ENCODE peak calls at places on chromosomes 6 and 20, in ten cellular contexts. One of them, this sample, is unnamed. For H3K36me3, the result is how much of the 10 kb centered on the place peaks cover.

GRCh38 chr6:1597924-1598323 is 11.8 kb upstream of the FOXC1 start:
- DNase-seq in sigmoid colon: no peak
- DNase-seq in esophagus muscularis mucosa: no peak
- DNase-seq in right lobe of liver: no peak
- DNase-seq in endothelial cell of umbilical vein: no peak
- DNase-seq in adrenal gland: no peak
- DNase-seq in HepG2: peak
- DNase-seq in IMR-90: peak
- DNase-seq in breast epithelium: no peak
- DNase-seq in GM12878: no peak
- DNase-seq in this sample: no peak

GRCh38 chr20:35156978-35157377 is 9.8 kb upstream of the EDEM2 start:
- DNase-seq in HepG2: no peak
- DNase-seq in sigmoid colon: no peak
- DNase-seq in esophagus muscularis mucosa: no peak
- DNase-seq in right lobe of liver: no peak
- DNase-seq in GM12878: no peak
- DNase-seq in adrenal gland: no peak
- DNase-seq in endothelial cell of umbilical vein: no peak
- DNase-seq in breast epithelium: no peak
- DNase-seq in IMR-90: no peak
- DNase-seq in this sample: no peak

GRCh38 chr6:140052757-140053729 is 678.6 kb upstream of the CITED2 start:
- DNase-seq in endothelial cell of umbilical vein: peak
- DNase-seq in sigmoid colon: no peak
- DNase-seq in HepG2: no peak
- DNase-seq in IMR-90: peak
- DNase-seq in adrenal gland: no peak
- DNase-seq in breast epithelium: no peak
- DNase-seq in right lobe of liver: no peak
- DNase-seq in esophagus muscularis mucosa: no peak
- DNase-seq in GM12878: no peak
- DNase-seq in this sample: no peak

GRCh38 chr20:478949-479429 is 16.7 kb upstream of the TBC1D20 start:
- DNase-seq in esophagus muscularis mucosa: no peak
- DNase-seq in endothelial cell of umbilical vein: peak
- DNase-seq in sigmoid colon: no peak
- DNase-seq in IMR-90: peak
- DNase-seq in GM12878: no peak
- DNase-seq in breast epithelium: no peak
- DNase-seq in right lobe of liver: no peak
- DNase-seq in HepG2: peak
- DNase-seq in adrenal gland: no peak
- DNase-seq in this sample: no peak

GRCh38 chr20:58069207-58069606 is 159.2 kb downstream of the ANKRD60 start:
- DNase-seq in GM12878: no peak
- DNase-seq in HepG2: no peak
- DNase-seq in right lobe of liver: no peak
- DNase-seq in endothelial cell of umbilical vein: no peak
- DNase-seq in adrenal gland: no peak
- DNase-seq in breast epithelium: no peak
- DNase-seq in sigmoid colon: no peak
- DNase-seq in esophagus muscularis mucosa: peak
- DNase-seq in IMR-90: no peak
- DNase-seq in this sample: no peak

GRCh38 chr20:22371843-22372242 is 212.5 kb downstream of the FOXA2 start:
- DNase-seq in HepG2: no peak
- DNase-seq in adrenal gland: no peak
- DNase-seq in sigmoid colon: no peak
- DNase-seq in IMR-90: no peak
- DNase-seq in endothelial cell of umbilical vein: no peak
- DNase-seq in breast epithelium: no peak
- DNase-seq in GM12878: peak
- DNase-seq in esophagus muscularis mucosa: no peak
- DNase-seq in right lobe of liver: no peak
- DNase-seq in this sample: no peak

GRCh38 chr20:37992802-37993538 is 40.3 kb downstream of the TTI1 start:
- DNase-seq in breast epithelium: no peak
- DNase-seq in GM12878: no peak
- DNase-seq in sigmoid colon: no peak
- DNase-seq in esophagus muscularis mucosa: no peak
- DNase-seq in endothelial cell of umbilical vein: peak
- DNase-seq in IMR-90: peak
- DNase-seq in right lobe of liver: no peak
- DNase-seq in HepG2: peak
- DNase-seq in adrenal gland: peak
- DNase-seq in this sample: no peak

GRCh38 chr6:106927531-106928398 is 46.8 kb downstream of the CD24 start:
- DNase-seq in HepG2: peak
- DNase-seq in breast epithelium: no peak
- DNase-seq in IMR-90: peak
- DNase-seq in endothelial cell of umbilical vein: peak
- DNase-seq in right lobe of liver: peak
- DNase-seq in sigmoid colon: no peak
- DNase-seq in adrenal gland: peak
- DNase-seq in GM12878: no peak
- DNase-seq in esophagus muscularis mucosa: peak
- DNase-seq in this sample: no peak

GRCh38 chr20:62210496-62210855 is 9.6 kb downstream of the HRH3 start:
- DNase-seq in HepG2: no peak
- DNase-seq in adrenal gland: no peak
- DNase-seq in endothelial cell of umbilical vein: no peak
- DNase-seq in breast epithelium: no peak
- DNase-seq in esophagus muscularis mucosa: no peak
- DNase-seq in right lobe of liver: peak
- DNase-seq in IMR-90: no peak
- DNase-seq in GM12878: no peak
- DNase-seq in sigmoid colon: no peak
- DNase-seq in this sample: no peak

GRCh38 chr6:155959898-155960297 is 504.3 kb upstream of the NOX3 start:
- DNase-seq in breast epithelium: no peak
- DNase-seq in sigmoid colon: no peak
- DNase-seq in endothelial cell of umbilical vein: no peak
- DNase-seq in esophagus muscularis mucosa: peak
- DNase-seq in HepG2: peak
- DNase-seq in adrenal gland: no peak
- DNase-seq in right lobe of liver: no peak
- DNase-seq in IMR-90: no peak
- DNase-seq in GM12878: no peak
- DNase-seq in this sample: no peak

GRCh38 chr6:52109073-52109635 is 21.7 kb upstream of the PKHD1 start:
- DNase-seq in endothelial cell of umbilical vein: no peak
- DNase-seq in sigmoid colon: no peak
- DNase-seq in right lobe of liver: no peak
- DNase-seq in adrenal gland: no peak
- DNase-seq in GM12878: no peak
- DNase-seq in HepG2: no peak
- DNase-seq in esophagus muscularis mucosa: peak
- DNase-seq in breast epithelium: no peak
- DNase-seq in IMR-90: no peak
- DNase-seq in this sample: no peak

GRCh38 chr6:15256538-15257222 is 10.8 kb downstream of the JARID2 start:
- DNase-seq in breast epithelium: no peak
- DNase-seq in GM12878: no peak
- DNase-seq in adrenal gland: no peak
- DNase-seq in esophagus muscularis mucosa: no peak
- DNase-seq in IMR-90: no peak
- DNase-seq in endothelial cell of umbilical vein: no peak
- DNase-seq in sigmoid colon: no peak
- DNase-seq in right lobe of liver: no peak
- DNase-seq in HepG2: no peak
- DNase-seq in this sample: no peak

GRCh38 chr6:15252205-15252604 is 6.3 kb downstream of the JARID2 start:
- DNase-seq in IMR-90: no peak
- DNase-seq in sigmoid colon: no peak
- DNase-seq in right lobe of liver: no peak
- DNase-seq in HepG2: no peak
- DNase-seq in adrenal gland: no peak
- DNase-seq in breast epithelium: no peak
- DNase-seq in endothelial cell of umbilical vein: no peak
- DNase-seq in GM12878: no peak
- DNase-seq in esophagus muscularis mucosa: no peak
- DNase-seq in this sample: no peak

GRCh38 chr6:15255481-15256414 is 9.9 kb downstream of the JARID2 start:
- DNase-seq in HepG2: no peak
- DNase-seq in GM12878: peak
- DNase-seq in adrenal gland: no peak
- DNase-seq in breast epithelium: no peak
- DNase-seq in right lobe of liver: no peak
- DNase-seq in endothelial cell of umbilical vein: no peak
- DNase-seq in IMR-90: no peak
- DNase-seq in sigmoid colon: no peak
- DNase-seq in esophagus muscularis mucosa: no peak
- DNase-seq in this sample: no peak

GRCh38 chr6:15253107-15254073 is 7.5 kb downstream of the JARID2 start:
- DNase-seq in adrenal gland: no peak
- DNase-seq in breast epithelium: no peak
- DNase-seq in right lobe of liver: no peak
- DNase-seq in GM12878: no peak
- DNase-seq in IMR-90: no peak
- DNase-seq in HepG2: no peak
- DNase-seq in esophagus muscularis mucosa: no peak
- DNase-seq in endothelial cell of umbilical vein: no peak
- DNase-seq in sigmoid colon: no peak
- DNase-seq in this sample: no peak

GRCh38 chr6:15254074-15254975 is 8.5 kb downstream of the JARID2 start:
- DNase-seq in breast epithelium: no peak
- DNase-seq in adrenal gland: no peak
- DNase-seq in IMR-90: no peak
- DNase-seq in right lobe of liver: no peak
- DNase-seq in endothelial cell of umbilical vein: no peak
- DNase-seq in GM12878: peak
- DNase-seq in HepG2: peak
- DNase-seq in esophagus muscularis mucosa: no peak
- DNase-seq in sigmoid colon: no peak
- DNase-seq in this sample: no peak
- H3K27ac ChIP-seq in breast epithelium: no peak
- H3K27ac ChIP-seq in adrenal gland: no peak
- H3K27ac ChIP-seq in IMR-90: no peak
- H3K27ac ChIP-seq in right lobe of liver: no peak
- H3K27ac ChIP-seq in endothelial cell of umbilical vein: no peak
- H3K27ac ChIP-seq in GM12878: peak
- H3K27ac ChIP-seq in HepG2: no peak
- H3K27ac ChIP-seq in esophagus muscularis mucosa: no peak
- H3K27ac ChIP-seq in sigmoid colon: no peak
- H3K27ac ChIP-seq in this sample: no peak

GRCh38 chr6:7146079-7146828 is 38.5 kb downstream of the RREB1 start:
- DNase-seq in breast epithelium: no peak
- DNase-seq in esophagus muscularis mucosa: no peak
- DNase-seq in right lobe of liver: peak
- DNase-seq in endothelial cell of umbilical vein: peak
- DNase-seq in HepG2: peak
- DNase-seq in sigmoid colon: peak
- DNase-seq in GM12878: no peak
- DNase-seq in IMR-90: peak
- DNase-seq in adrenal gland: peak
- DNase-seq in this sample: no peak
- TF ChIP-seq POLR2A in breast epithelium: no peak
- TF ChIP-seq POLR2A in esophagus muscularis mucosa: no peak
- TF ChIP-seq POLR2A in right lobe of liver: no peak
- TF ChIP-seq POLR2A in endothelial cell of umbilical vein: no peak
- TF ChIP-seq POLR2A in HepG2: no peak
- TF ChIP-seq POLR2A in sigmoid colon: no peak
- TF ChIP-seq POLR2A in GM12878: peak
- TF ChIP-seq POLR2A in IMR-90: peak
- TF ChIP-seq POLR2A in adrenal gland: no peak
- TF ChIP-seq POLR2A in this sample: no peak

DNA sequence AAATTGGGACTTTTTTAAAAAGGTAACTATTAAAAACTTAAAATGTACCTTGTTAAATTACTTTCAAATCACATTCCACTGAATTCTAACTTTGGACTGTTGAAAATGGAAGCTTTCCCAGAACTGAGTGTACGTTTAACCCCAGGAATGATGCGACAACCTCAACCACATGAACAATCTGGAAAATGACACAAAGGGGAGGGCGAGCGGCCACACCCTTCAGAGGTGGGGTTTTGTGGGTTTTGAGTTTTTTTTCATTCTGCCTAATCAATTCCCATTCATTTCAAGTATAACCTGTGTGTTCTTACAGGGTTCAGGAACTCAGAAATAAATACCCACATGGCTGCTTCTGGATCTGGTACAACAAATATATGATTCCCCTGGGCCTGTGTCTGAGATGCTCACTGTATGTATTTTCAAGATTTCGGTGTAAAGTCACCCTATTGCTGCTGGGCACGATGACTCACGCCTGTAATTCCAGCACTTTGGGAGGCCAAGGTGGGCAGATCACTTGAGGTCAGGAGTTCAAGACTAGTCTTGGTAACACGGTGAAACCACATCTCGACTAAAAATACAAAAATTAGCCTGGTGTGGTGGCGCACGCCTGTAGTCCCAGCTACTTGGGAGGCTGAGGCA is 21.6 kb downstream of the CNKSR3 start:
- DNase-seq in HepG2: no peak
- DNase-seq in adrenal gland: no peak
- DNase-seq in endothelial cell of umbilical vein: no peak
- DNase-seq in GM12878: no peak
- DNase-seq in esophagus muscularis mucosa: no peak
- DNase-seq in breast epithelium: no peak
- DNase-seq in IMR-90: peak
- DNase-seq in right lobe of liver: peak
- DNase-seq in sigmoid colon: no peak
- DNase-seq in this sample: no peak
- H3K36me3 ChIP-seq in HepG2: under half
- H3K36me3 ChIP-seq in adrenal gland: under half
- H3K36me3 ChIP-seq in endothelial cell of umbilical vein: under half
- H3K36me3 ChIP-seq in GM12878: under half
- H3K36me3 ChIP-seq in esophagus muscularis mucosa: under half
- H3K36me3 ChIP-seq in breast epithelium: under half
- H3K36me3 ChIP-seq in IMR-90: under half
- H3K36me3 ChIP-seq in right lobe of liver: under half
- H3K36me3 ChIP-seq in sigmoid colon: under half
- H3K36me3 ChIP-seq in this sample: under half

GRCh38 chr6:54010340-54011276 is 100.6 kb upstream of the MLIP start:
- DNase-seq in adrenal gland: peak
- DNase-seq in breast epithelium: no peak
- DNase-seq in GM12878: no peak
- DNase-seq in endothelial cell of umbilical vein: no peak
- DNase-seq in sigmoid colon: no peak
- DNase-seq in right lobe of liver: peak
- DNase-seq in IMR-90: no peak
- DNase-seq in esophagus muscularis mucosa: no peak
- DNase-seq in HepG2: peak
- DNase-seq in this sample: no peak
- H3K27ac ChIP-seq in adrenal gland: no peak
- H3K27ac ChIP-seq in breast epithelium: no peak
- H3K27ac ChIP-seq in GM12878: no peak
- H3K27ac ChIP-seq in endothelial cell of umbilical vein: no peak
- H3K27ac ChIP-seq in sigmoid colon: no peak
- H3K27ac ChIP-seq in right lobe of liver: peak
- H3K27ac ChIP-seq in IMR-90: no peak
- H3K27ac ChIP-seq in esophagus muscularis mucosa: no peak
- H3K27ac ChIP-seq in HepG2: no peak
- H3K27ac ChIP-seq in this sample: no peak

GRCh38 chr6:27019651-27020552 is 227.6 kb upstream of the PRSS16 start:
- DNase-seq in HepG2: no peak
- DNase-seq in adrenal gland: peak
- DNase-seq in breast epithelium: peak
- DNase-seq in esophagus muscularis mucosa: peak
- DNase-seq in sigmoid colon: peak
- DNase-seq in right lobe of liver: peak
- DNase-seq in IMR-90: peak
- DNase-seq in GM12878: peak
- DNase-seq in endothelial cell of umbilical vein: peak
- DNase-seq in this sample: no peak
- TF ChIP-seq POLR2A in HepG2: no peak
- TF ChIP-seq POLR2A in adrenal gland: peak
- TF ChIP-seq POLR2A in breast epithelium: peak
- TF ChIP-seq POLR2A in esophagus muscularis mucosa: peak
- TF ChIP-seq POLR2A in sigmoid colon: peak
- TF ChIP-seq POLR2A in right lobe of liver: peak
- TF ChIP-seq POLR2A in IMR-90: peak
- TF ChIP-seq POLR2A in GM12878: peak
- TF ChIP-seq POLR2A in endothelial cell of umbilical vein: no peak
- TF ChIP-seq POLR2A in this sample: peak

This sample was measured in vagina.